ENCODE peak calls at places on chromosomes 7 and 10, in four cellular contexts. T is A172, X is fibroblast of gingiva, O is NB4. B is an unnamed sample.

GRCh38 chr10:24305551-24306506 is 96.9 kb downstream of the KIAA1217 start:
- DNase-seq in X (no peak), O (no peak), T (no peak), B (no peak)

GRCh38 chr10:3996697-3997096 is 211.7 kb upstream of the KLF6 start:
- DNase-seq in X (no peak), T (no peak), O (no peak), B (no peak)

GRCh38 chr7:150340024-150340749 is 1.2 kb downstream of the RARRES2 start:
- DNase-seq in X (peak), O (peak), T (peak), B (no peak)

GRCh38 chr10:5540080-5540479 is 15.3 kb downstream of the CALML3 start:
- DNase-seq in O (no peak), T (no peak), X (no peak), B (no peak)

GRCh38 chr7:118214051-118214832 is 10.3 kb upstream of the ANKRD7 start:
- DNase-seq in O (no peak), X (peak), T (peak), B (peak)

GRCh38 chr7:73725703-73726466 is 6.4 kb upstream of the STX1A start:
- DNase-seq in O (peak), T (peak), X (peak), B (peak)

GRCh38 chr10:133026171-133026570 is 61.6 kb upstream of the ADGRA1 start:
- DNase-seq in T (no peak), O (no peak), X (no peak), B (no peak)

GRCh38 chr7:100583132-100584045 is 2.5 kb downstream of the LRCH4 start:
- DNase-seq in O (peak), T (peak), X (no peak), B (peak)

GRCh38 chr7:342681-343216 is 52.8 kb downstream of the FOXL3 start:
- DNase-seq in X (no peak), T (no peak), O (no peak), B (peak)

GRCh38 chr7:36644625-36645422 is 79.5 kb downstream of the AOAH start:
- DNase-seq in O (no peak), T (no peak), X (peak), B (no peak)

GRCh38 chr10:25487266-25487665 is 312.5 kb downstream of the GPR158 start:
- DNase-seq in X (no peak), T (no peak), O (no peak), B (no peak)

GRCh38 chr7:12683678-12684077 is 3.8 kb upstream of the ARL4A start:
- DNase-seq in T (no peak), X (no peak), O (peak), B (no peak)

GRCh38 chr10:739403-739802 is 49.9 kb upstream of the DIP2C start:
- DNase-seq in X (no peak), T (no peak), O (no peak), B (no peak)

GRCh38 chr7:115357213-115357999 is 435.5 kb downstream of the MDFIC start:
- DNase-seq in X (no peak), O (no peak), T (no peak), B (no peak)

GRCh38 chr10:33290286-33291052 is 44.0 kb downstream of the NRP1 start:
- DNase-seq in O (no peak), X (no peak), T (no peak), B (no peak)

GRCh38 chr10:74640134-74640533 is 186.3 kb upstream of the KAT6B start:
- DNase-seq in O (no peak), X (no peak), T (peak), B (peak)

GRCh38 chr10:123678376-123678775 is 12.2 kb downstream of the GPR26 start:
- DNase-seq in T (no peak), X (no peak), O (no peak), B (peak)

GRCh38 chr7:103735377-103735776 is 254.1 kb downstream of the RELN start:
- DNase-seq in T (peak), O (no peak), X (no peak), B (no peak)

GRCh38 chr10:116769791-116770190 is 27.4 kb upstream of the HSPA12A start:
- DNase-seq in O (no peak), X (peak), T (no peak), B (no peak)

GRCh38 chr7:45714521-45714820 is 140.3 kb downstream of the ADCY1 start:
- DNase-seq in X (no peak), O (no peak), T (no peak), B (no peak)

GRCh38 chr7:112495820-112496462 is 15.2 kb downstream of the LSMEM1 start:
- DNase-seq in X (peak), O (peak), T (peak), B (peak)

GRCh38 chr10:76736848-76737495 is 900.6 kb downstream of the KCNMA1 start:
- DNase-seq in O (no peak), X (peak), T (no peak), B (no peak)

GRCh38 chr7:104878577-104878976 is 135.4 kb upstream of the KMT2E start:
- DNase-seq in O (no peak), T (no peak), X (no peak), B (no peak)

GRCh38 chr10:58177362-58177947 is 90.2 kb downstream of the IPMK start:
- DNase-seq in T (peak), O (peak), X (peak), B (peak)

GRCh38 chr7:43642897-43643630 is 60.2 kb downstream of the STK17A start:
- DNase-seq in O (no peak), X (no peak), T (no peak), B (no peak)

GRCh38 chr10:66746711-66747110 is 179.1 kb upstream of the LRRTM3 start:
- DNase-seq in X (no peak), T (no peak), O (no peak), B (no peak)

GRCh38 chr7:17971392-17971791 is 31.1 kb upstream of the SNX13 start:
- DNase-seq in T (peak), X (peak), O (no peak), B (no peak)

GRCh38 chr7:112124367-112124766 is 81.8 kb downstream of the DOCK4 start:
- DNase-seq in O (no peak), T (no peak), X (no peak), B (no peak)

GRCh38 chr7:19519443-19519977 is 189.3 kb downstream of the POLR1F start:
- DNase-seq in T (peak), O (no peak), X (no peak), B (no peak)

GRCh38 chr7:79953130-79953529 is 181.5 kb upstream of the GNAI1 start:
- DNase-seq in X (no peak), O (no peak), T (no peak), B (no peak)

GRCh38 chr10:74825033-74825370 is 1.4 kb upstream of the KAT6B start:
- DNase-seq in O (peak), X (no peak), T (no peak), B (no peak)

GRCh38 chr7:2152646-2153045 is 80.1 kb downstream of the MAD1L1 start:
- DNase-seq in O (no peak), X (no peak), T (no peak), B (no peak)

GRCh38 chr7:105838273-105839141 is 37.9 kb downstream of the ATXN7L1 start:
- DNase-seq in O (no peak), X (no peak), T (peak), B (no peak)

GRCh38 chr10:6513509-6513908 is 66.6 kb downstream of the PRKCQ start:
- DNase-seq in T (no peak), O (no peak), X (no peak), B (no peak)